ENCODE peak calls at places on chromosomes 4 and X, in four cellular contexts. K is HepG2, R is H1, E is GM12878. S is an unnamed sample.

GRCh38 chrX:17432158-17432557 is 57.2 kb downstream of the NHS start:
- DNase-seq in R (no peak), E (no peak), K (no peak), S (no peak)

GRCh38 chr4:147731611-147732515 is at the start of gene ARHGAP10:
- DNase-seq in E (no peak), K (no peak), R (peak; percentile 82), S (peak; percentile 85)

GRCh38 chr4:105327222-105327621 is 146.6 kb downstream of the PPA2 start:
- DNase-seq in E (no peak), R (no peak), K (no peak), S (no peak)

GRCh38 chr4:150782311-150782710 is 200.4 kb downstream of the MAB21L2 start:
- DNase-seq in R (no peak), K (peak; percentile 12), E (no peak), S (peak; percentile 10)

GRCh38 chr4:118154643-118155042 is 120.4 kb downstream of the NDST3 start:
- DNase-seq in K (no peak), R (no peak), E (no peak), S (no peak)

GRCh38 chr4:156756118-156756517 is 215.5 kb downstream of the PDGFC start:
- DNase-seq in R (no peak), K (no peak), E (no peak), S (no peak)

GRCh38 chrX:135094726-135095125 is 25.6 kb downstream of the ETDB start:
- DNase-seq in K (no peak), E (no peak), R (no peak), S (no peak)

GRCh38 chrX:41302293-41302868 is 31.6 kb upstream of the DDX3X start:
- DNase-seq in R (no peak), K (no peak), E (no peak), S (no peak)

GRCh38 chrX:124338733-124339514 is 6.5 kb downstream of the TEX13D start:
- DNase-seq in K (no peak), E (no peak), R (no peak), S (no peak)

GRCh38 chr4:36006226-36006625 is 238.1 kb downstream of the ARAP2 start:
- DNase-seq in E (no peak), R (no peak), K (no peak), S (no peak)

GRCh38 chr4:19693949-19694597 is 557.6 kb upstream of the SLIT2 start:
- DNase-seq in K (no peak), R (no peak), E (no peak), S (peak; percentile 21)

GRCh38 chr4:3232001-3232400 is 17.0 kb upstream of the MSANTD1 start:
- DNase-seq in K (no peak), R (no peak), E (no peak), S (no peak)

GRCh38 chr4:122576261-122577188 is 44.3 kb downstream of the IL21 start:
- DNase-seq in E (no peak), K (peak; percentile 46), R (no peak), S (peak; percentile 16)

GRCh38 chrX:125203737-125204578 is 115.7 kb upstream of the TEX13C start:
- DNase-seq in K (no peak), R (no peak), E (no peak), S (peak; percentile 27)

GRCh38 chr4:168886361-168886760 is 123.7 kb downstream of the CBR4 start:
- DNase-seq in R (no peak), E (no peak), K (no peak), S (no peak)

GRCh38 chr4:153188966-153189801 is 15.1 kb upstream of the TRIM2 start:
- DNase-seq in K (no peak), R (no peak), E (no peak), S (no peak)

GRCh38 chrX:11664211-11664888 is 1.4 kb downstream of the ARHGAP6 start:
- DNase-seq in R (peak; percentile 42), K (no peak), E (no peak), S (peak; percentile 25)

GRCh38 chr4:100075486-100076270 is 114.6 kb downstream of the DDIT4L start:
- DNase-seq in E (no peak), R (no peak), K (no peak), S (no peak)

GRCh38 chrX:107561468-107562215 is 66.7 kb upstream of the PRPS1 start:
- DNase-seq in E (no peak), K (no peak), R (no peak), S (no peak)

GRCh38 chr4:152644130-152644529 is 35.7 kb downstream of the TMEM154 start:
- DNase-seq in K (no peak), R (no peak), E (no peak), S (peak; percentile 29)

GRCh38 chr4:121462660-121463261 is 81.9 kb upstream of the QRFPR start:
- DNase-seq in R (no peak), K (peak; percentile 57), E (no peak), S (peak; percentile 10)

GRCh38 chr4:118911162-118911791 is 22.6 kb downstream of the SYNPO2 start:
- DNase-seq in E (no peak), R (no peak), K (no peak), S (no peak)

GRCh38 chrX:74535211-74535621 is 79.2 kb downstream of the RLIM start:
- DNase-seq in R (no peak), K (peak; percentile 16), E (no peak), S (peak; percentile 54)

GRCh38 chrX:49853661-49854060 is 24.6 kb downstream of the PAGE4 start:
- DNase-seq in K (no peak), R (no peak), E (no peak), S (no peak)

GRCh38 chr4:42048394-42048793 is 58.1 kb downstream of the SLC30A9 start:
- DNase-seq in E (no peak), R (no peak), K (no peak), S (no peak)

GRCh38 chr4:26076896-26077295 is 162.9 kb downstream of the SMIM20 start:
- DNase-seq in K (no peak), E (no peak), R (no peak), S (no peak)

GRCh38 chr4:86221076-86221475 is 138.8 kb downstream of the MAPK10 start:
- DNase-seq in E (no peak), R (no peak), K (no peak), S (no peak)

GRCh38 chr4:86218721-86219481 is 141.0 kb downstream of the MAPK10 start:
- DNase-seq in E (no peak), K (no peak), R (no peak), S (peak; percentile 40)

GRCh38 chr4:86223472-86223871 is 136.4 kb downstream of the MAPK10 start:
- DNase-seq in K (peak; percentile 38), R (peak; percentile 79), E (no peak), S (peak; percentile 11)

DNA sequence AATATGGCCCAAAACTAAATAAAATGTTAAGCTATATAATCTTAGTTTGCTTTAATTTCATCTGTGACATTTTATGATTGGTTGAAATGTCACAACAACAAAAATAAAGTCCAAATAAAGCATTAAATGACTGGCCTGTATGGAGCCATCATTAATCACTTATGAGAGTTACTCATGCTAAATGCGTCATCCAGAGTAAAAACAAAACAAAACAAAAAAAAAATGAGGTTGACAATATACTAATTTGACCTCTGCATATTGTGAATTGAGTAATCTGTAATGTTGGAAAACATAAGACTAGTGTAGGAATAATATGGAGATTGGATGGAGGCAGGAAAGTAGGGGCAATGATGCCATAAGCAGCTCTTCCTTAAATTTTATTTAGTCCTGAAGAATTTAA is 139.7 kb downstream of the MAPK10 start:
- DNase-seq in R (no peak), K (no peak), E (no peak), S (no peak)
- TF ChIP-seq TCF12 in R (no peak), K (no peak), E (no peak), S (no peak)

GRCh38 chrX:151488677-151489076 is 74.8 kb upstream of the PASD1 start:
- DNase-seq in R (peak; percentile 43), K (peak; percentile 3), E (no peak), S (peak; percentile 5)
- TF ChIP-seq TCF12 in R (no peak), K (no peak), E (no peak), S (no peak)

GRCh38 chr4:98386-98785 is 25.9 kb upstream of the ZNF718 start:
- DNase-seq in K (no peak), E (no peak), R (no peak), S (no peak)
- TF ChIP-seq TCF12 in K (no peak), E (no peak), R (no peak), S (no peak)

GRCh38 chr4:186168750-186169149 is 22.6 kb upstream of the CYP4V2 start:
- DNase-seq in K (no peak), R (no peak), E (no peak), S (no peak)
- TF ChIP-seq TCF12 in K (no peak), R (no peak), E (no peak), S (no peak)

GRCh38 chrX:53319614-53320542 is 38.5 kb upstream of the IQSEC2 start:
- DNase-seq in E (no peak), K (no peak), R (no peak), S (peak; percentile 47)
- TF ChIP-seq TCF12 in E (no peak), K (no peak), R (no peak), S (no peak)